ENCODE peak calls at places on chromosomes 13 and 19, in four cellular contexts. One of them, this sample, is unnamed.
A peak's percentile ranks its signal among the peaks of the same experiment; 100 is the strongest.

GRCh38 chr19:28454083-28454482 is 758.9 kb downstream of the UQCRFS1 start:
- DNase-seq in neuronal stem cell: no peak
- DNase-seq in esophagus squamous epithelium: no peak
- DNase-seq in aorta: no peak
- DNase-seq in this sample: no peak

GRCh38 chr19:51921949-51922348 is 5.3 kb upstream of the ZNF613 start:
- DNase-seq in neuronal stem cell: no peak
- DNase-seq in esophagus squamous epithelium: no peak
- DNase-seq in aorta: no peak
- DNase-seq in this sample: no peak

GRCh38 chr13:93882086-93882651 is 597.3 kb downstream of the DCT start:
- DNase-seq in neuronal stem cell: no peak
- DNase-seq in esophagus squamous epithelium: no peak
- DNase-seq in aorta: no peak
- DNase-seq in this sample: no peak

GRCh38 chr13:64529874-64530485 is 2700.2 kb downstream of the PCDH9 start:
- DNase-seq in neuronal stem cell: no peak
- DNase-seq in esophagus squamous epithelium: no peak
- DNase-seq in aorta: no peak
- DNase-seq in this sample: peak; percentile 3

GRCh38 chr19:30228113-30228725 is 144.0 kb upstream of the ZNF536 start:
- DNase-seq in neuronal stem cell: no peak
- DNase-seq in esophagus squamous epithelium: no peak
- DNase-seq in aorta: no peak
- DNase-seq in this sample: no peak

GRCh38 chr13:35888327-35888940 is 242.7 kb downstream of the DCLK1 start:
- DNase-seq in neuronal stem cell: no peak
- DNase-seq in esophagus squamous epithelium: no peak
- DNase-seq in aorta: no peak
- DNase-seq in this sample: no peak

GRCh38 chr13:51502206-51502651 is 49.4 kb upstream of the INTS6 start:
- DNase-seq in neuronal stem cell: no peak
- DNase-seq in esophagus squamous epithelium: no peak
- DNase-seq in aorta: no peak
- DNase-seq in this sample: no peak

GRCh38 chr19:17741456-17741855 is 9.8 kb upstream of the FCHO1 start:
- DNase-seq in neuronal stem cell: no peak
- DNase-seq in esophagus squamous epithelium: no peak
- DNase-seq in aorta: no peak
- DNase-seq in this sample: no peak

GRCh38 chr19:7986321-7987083 is 18.9 kb downstream of the ELAVL1 start:
- DNase-seq in neuronal stem cell: no peak
- DNase-seq in esophagus squamous epithelium: no peak
- DNase-seq in aorta: no peak
- DNase-seq in this sample: peak; percentile 63

GRCh38 chr19:40702337-40703012 is 12.0 kb upstream of the NUMBL start:
- DNase-seq in neuronal stem cell: no peak
- DNase-seq in esophagus squamous epithelium: no peak
- DNase-seq in aorta: no peak
- DNase-seq in this sample: no peak

DNA sequence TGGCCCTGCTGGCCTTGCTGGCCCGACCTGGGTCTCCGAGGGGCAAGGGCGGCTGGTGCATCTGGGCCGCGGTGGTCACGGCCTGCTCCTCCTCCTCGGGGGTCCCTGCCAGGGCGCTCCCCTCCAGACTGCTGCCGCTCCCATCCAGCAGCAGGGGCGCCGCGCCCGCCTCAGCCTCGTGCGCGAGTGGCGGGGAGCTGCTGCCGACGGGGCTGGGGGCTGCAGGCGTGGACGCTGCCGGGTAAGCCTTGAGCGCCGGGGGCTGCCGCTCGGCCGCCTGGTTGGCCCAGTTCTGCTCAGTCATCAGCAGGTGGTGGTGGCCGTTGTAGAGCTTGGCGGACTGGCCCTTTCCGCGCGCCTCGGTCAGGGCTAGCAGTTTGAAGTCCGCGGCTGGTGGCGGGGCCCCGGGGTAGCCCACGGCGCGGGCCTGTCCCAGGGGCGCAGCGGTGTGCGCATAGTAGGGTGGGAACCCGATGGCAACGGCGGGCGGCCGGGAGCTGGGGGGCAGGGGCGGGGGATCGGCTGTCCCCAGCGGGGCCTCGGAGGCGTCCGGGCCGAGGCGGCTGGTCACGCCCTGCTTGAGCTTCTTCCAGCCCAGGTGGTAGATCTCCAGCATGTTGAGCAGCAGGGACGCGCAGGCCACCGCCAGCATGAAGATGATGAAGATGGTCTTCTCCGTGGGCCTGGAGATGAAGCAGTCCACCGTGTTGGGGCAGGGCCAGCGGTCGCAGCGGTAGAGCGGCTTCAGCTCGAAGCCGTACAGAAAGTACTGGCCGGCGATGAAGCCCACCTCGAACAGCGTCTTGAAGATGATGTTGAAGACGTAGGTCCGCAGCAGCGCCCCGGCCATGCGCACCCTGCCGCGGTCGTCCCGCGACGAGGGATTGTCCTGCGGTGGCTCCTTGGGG is 18.6 kb downstream of the GJA3 start:
- DNase-seq in neuronal stem cell: no peak
- DNase-seq in esophagus squamous epithelium: no peak
- DNase-seq in aorta: no peak
- DNase-seq in this sample: no peak
- H3K27me3 ChIP-seq in neuronal stem cell: peaks cover 49% of the 10 kb centered on the region
- H3K27me3 ChIP-seq in esophagus squamous epithelium: no peaks in the 10 kb centered on the region
- H3K27me3 ChIP-seq in aorta: peaks cover 2% of the 10 kb centered on the region
- H3K27me3 ChIP-seq in this sample: peaks cover 7% of the 10 kb centered on the region

DNA sequence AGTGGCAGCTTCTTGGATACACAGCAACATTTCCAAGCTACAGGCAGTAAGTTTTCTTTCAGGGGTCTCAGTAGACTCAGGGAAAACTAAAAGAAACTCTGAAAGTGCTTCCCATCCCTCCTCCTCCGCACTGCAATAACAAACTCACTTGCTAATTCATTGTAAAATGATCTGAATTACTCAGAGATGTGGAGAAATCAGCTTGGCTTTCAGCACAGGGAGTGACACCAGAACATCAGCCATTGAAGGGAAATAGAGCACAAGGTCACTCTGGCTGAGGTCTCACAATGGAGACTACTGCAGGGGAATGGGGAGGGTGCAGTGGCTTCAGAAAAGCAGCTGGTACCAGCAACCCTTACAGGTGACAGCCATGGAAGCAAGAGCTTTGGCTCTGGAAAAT is 137.3 kb upstream of the SERP2 start:
- DNase-seq in neuronal stem cell: no peak
- DNase-seq in esophagus squamous epithelium: no peak
- DNase-seq in aorta: no peak
- DNase-seq in this sample: no peak
- H3K27ac ChIP-seq in neuronal stem cell: no peak overlapping the region
- H3K27ac ChIP-seq in esophagus squamous epithelium: peak overlapping the region; percentile 86
- H3K27ac ChIP-seq in aorta: peak overlapping the region; percentile 97
- H3K27ac ChIP-seq in this sample: peak overlapping the region; percentile 75

GRCh38 chr19:49435670-49436069 is 5.7 kb downstream of the SLC17A7 start:
- DNase-seq in neuronal stem cell: no peak
- DNase-seq in esophagus squamous epithelium: no peak
- DNase-seq in aorta: no peak
- DNase-seq in this sample: no peak
- H3K27me3 ChIP-seq in neuronal stem cell: peaks cover 99% of the 10 kb centered on the region
- H3K27me3 ChIP-seq in esophagus squamous epithelium: peaks cover 21% of the 10 kb centered on the region
- H3K27me3 ChIP-seq in aorta: no peaks in the 10 kb centered on the region
- H3K27me3 ChIP-seq in this sample: peaks cover 84% of the 10 kb centered on the region

GRCh38 chr13:44347301-44347700 is 26.3 kb upstream of the SERP2 start:
- DNase-seq in neuronal stem cell: no peak
- DNase-seq in esophagus squamous epithelium: no peak
- DNase-seq in aorta: no peak
- DNase-seq in this sample: no peak
- H3K27ac ChIP-seq in neuronal stem cell: no peak overlapping the region
- H3K27ac ChIP-seq in esophagus squamous epithelium: no peak overlapping the region
- H3K27ac ChIP-seq in aorta: no peak overlapping the region
- H3K27ac ChIP-seq in this sample: no peak overlapping the region

DNA sequence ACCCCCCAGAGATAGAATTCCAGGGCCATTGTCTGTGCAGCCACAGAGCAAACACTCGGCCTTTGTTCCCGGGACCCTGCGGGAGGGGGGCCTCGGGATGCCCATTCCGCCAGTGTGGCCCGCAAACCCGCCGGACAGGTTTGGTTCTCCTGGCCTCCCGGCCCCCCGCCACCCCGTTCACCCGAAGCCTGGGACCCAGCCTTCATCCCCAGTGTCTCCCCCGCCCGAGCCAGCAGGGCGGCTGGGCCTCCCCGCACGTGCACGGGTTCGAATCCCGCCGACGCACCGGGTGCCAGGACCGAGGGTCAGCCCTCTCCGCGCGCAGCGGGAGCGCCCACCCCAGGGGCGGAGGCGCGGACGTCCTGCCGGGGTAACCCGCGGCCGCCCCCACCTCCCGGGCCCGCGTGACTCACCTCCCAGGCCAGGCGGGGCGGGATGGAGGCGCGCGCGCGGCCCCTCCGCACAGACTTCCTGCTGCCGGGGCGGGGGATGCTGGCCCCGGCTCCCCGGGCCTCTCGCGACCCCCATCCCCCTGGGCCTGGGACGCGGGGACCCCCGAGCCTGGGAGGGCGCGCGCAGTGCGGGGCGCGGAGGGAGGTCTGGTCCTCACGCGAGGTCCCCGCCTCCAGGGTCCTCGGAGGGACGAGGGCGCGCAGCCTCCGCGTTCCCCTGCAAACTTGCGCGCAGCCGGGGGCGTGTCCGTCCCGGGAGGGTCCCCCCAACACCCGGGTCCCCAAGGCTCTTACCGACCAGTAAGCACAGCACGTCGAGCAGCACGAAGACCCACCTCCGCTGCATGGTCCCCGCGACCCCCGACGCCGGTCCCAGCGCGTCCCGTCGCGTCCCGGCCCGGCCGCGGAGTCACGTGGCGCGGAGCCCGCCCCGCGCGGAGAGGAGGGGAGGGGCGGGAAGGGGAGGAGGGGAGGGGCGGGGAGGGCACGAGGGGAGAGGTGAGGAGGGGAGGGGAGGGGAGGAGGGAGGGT is at the start of gene PLPP2:
- DNase-seq in neuronal stem cell: no peak
- DNase-seq in esophagus squamous epithelium: no peak
- DNase-seq in aorta: no peak
- DNase-seq in this sample: peak; percentile 41
- H3K27me3 ChIP-seq in neuronal stem cell: peaks cover 77% of the 10 kb centered on the region
- H3K27me3 ChIP-seq in esophagus squamous epithelium: no peaks in the 10 kb centered on the region
- H3K27me3 ChIP-seq in aorta: no peaks in the 10 kb centered on the region
- H3K27me3 ChIP-seq in this sample: peaks cover 29% of the 10 kb centered on the region

GRCh38 chr19:19171821-19172532 is 1.9 kb upstream of the MEF2B start:
- DNase-seq in neuronal stem cell: no peak
- DNase-seq in esophagus squamous epithelium: no peak
- DNase-seq in aorta: no peak
- DNase-seq in this sample: no peak
- H3K27ac ChIP-seq in neuronal stem cell: no peak overlapping the region
- H3K27ac ChIP-seq in esophagus squamous epithelium: no peak overlapping the region
- H3K27ac ChIP-seq in aorta: no peak overlapping the region
- H3K27ac ChIP-seq in this sample: no peak overlapping the region

DNA sequence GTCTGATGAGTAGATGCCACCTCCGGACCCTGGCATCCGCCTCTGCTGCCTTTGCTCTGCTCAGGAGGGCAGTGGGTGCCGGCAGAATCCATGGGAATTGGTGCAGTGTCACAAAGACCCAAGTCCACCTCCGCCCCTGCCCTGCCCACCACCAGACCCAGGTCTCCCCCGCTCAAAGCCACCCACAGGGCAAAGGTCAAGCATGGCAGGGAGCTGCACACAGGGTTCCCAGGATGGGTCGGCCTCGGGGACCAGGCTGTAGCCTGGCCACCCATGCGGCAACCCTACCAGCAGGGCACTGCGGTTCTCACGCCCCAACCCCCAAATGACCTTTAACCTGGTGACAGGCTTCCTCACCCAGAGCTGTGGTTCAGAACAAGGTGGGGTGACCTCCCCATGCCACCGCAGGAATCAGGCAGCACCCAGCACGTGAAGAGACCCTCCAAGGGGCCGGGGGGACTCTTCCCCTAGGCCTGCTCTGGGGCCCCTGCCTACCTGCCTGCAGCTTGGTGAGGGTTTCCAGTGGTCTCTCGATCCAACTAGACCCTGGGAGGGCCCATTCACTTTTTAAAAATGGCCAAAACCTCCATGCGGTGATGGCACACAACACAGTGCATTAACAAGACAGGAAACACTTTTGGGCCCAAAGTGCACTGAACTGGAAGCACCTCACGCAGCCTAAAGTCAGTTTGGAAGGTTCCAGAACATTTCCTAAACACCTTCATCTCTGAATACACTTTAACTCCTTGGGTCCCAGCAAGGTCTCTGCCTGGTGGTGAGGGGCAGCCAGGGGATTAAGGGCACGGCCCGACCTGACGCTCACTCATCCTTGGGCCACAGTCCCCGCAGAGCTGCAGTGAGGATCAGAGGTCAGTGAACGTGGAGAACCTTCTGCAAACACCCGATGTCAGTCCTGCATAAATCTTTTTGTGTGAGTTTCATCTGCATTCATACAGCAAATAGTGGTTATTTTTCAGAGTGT is 11.0 kb downstream of the GAS6 start:
- DNase-seq in neuronal stem cell: no peak
- DNase-seq in esophagus squamous epithelium: no peak
- DNase-seq in aorta: no peak
- DNase-seq in this sample: no peak
- H3K27me3 ChIP-seq in neuronal stem cell: peaks cover 14% of the 10 kb centered on the region
- H3K27me3 ChIP-seq in esophagus squamous epithelium: no peaks in the 10 kb centered on the region
- H3K27me3 ChIP-seq in aorta: no peaks in the 10 kb centered on the region
- H3K27me3 ChIP-seq in this sample: no peaks in the 10 kb centered on the region

DNA sequence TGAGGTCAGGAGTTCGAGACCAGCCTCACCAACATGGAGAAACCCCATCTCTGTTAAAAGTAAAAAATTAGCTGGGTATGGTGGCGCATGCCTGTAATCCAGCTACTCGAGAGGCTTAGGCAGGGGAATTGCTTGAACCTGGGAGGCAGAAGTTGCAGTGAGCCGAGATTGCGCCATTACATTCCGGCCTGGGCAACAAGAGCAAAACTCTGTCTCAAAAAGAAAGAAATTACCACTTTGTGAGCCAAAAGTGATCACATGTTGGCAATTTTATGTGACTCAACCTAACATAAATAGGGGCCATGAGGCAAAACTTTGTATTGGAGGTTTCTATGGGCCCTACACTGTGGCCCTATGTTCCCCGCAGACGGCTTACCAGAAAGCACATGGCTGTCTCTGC is 72.2 kb downstream of the MAP4K1 start:
- DNase-seq in neuronal stem cell: no peak
- DNase-seq in esophagus squamous epithelium: no peak
- DNase-seq in aorta: no peak
- DNase-seq in this sample: no peak
- H3K27ac ChIP-seq in neuronal stem cell: no peak overlapping the region
- H3K27ac ChIP-seq in esophagus squamous epithelium: no peak overlapping the region
- H3K27ac ChIP-seq in aorta: no peak overlapping the region
- H3K27ac ChIP-seq in this sample: no peak overlapping the region

GRCh38 chr19:15508035-15508710 is at the start of gene CYP4F22:
- DNase-seq in neuronal stem cell: no peak
- DNase-seq in esophagus squamous epithelium: no peak
- DNase-seq in aorta: no peak
- DNase-seq in this sample: no peak
- H3K27me3 ChIP-seq in neuronal stem cell: peaks cover 8% of the 10 kb centered on the region
- H3K27me3 ChIP-seq in esophagus squamous epithelium: no peaks in the 10 kb centered on the region
- H3K27me3 ChIP-seq in aorta: peaks cover 2% of the 10 kb centered on the region
- H3K27me3 ChIP-seq in this sample: peaks cover 18% of the 10 kb centered on the region